ENCODE peak calls at places on chromosomes 3 and 15, in seven cellular contexts. V, W, D, X, K, E and G are unnamed samples.

GRCh38 chr3:256501-256900 is 59.9 kb downstream of the CHL1 start:
- DNase-seq in V (no peak), W (no peak), D (no peak), X (no peak), K (no peak), E (no peak), G (no peak)

GRCh38 chr3:35899245-35899644 is 259.9 kb downstream of the ARPP21 start:
- DNase-seq in V (no peak), W (no peak), D (no peak), X (no peak), K (no peak), E (no peak), G (no peak)

GRCh38 chr15:51731549-51732267 is 5.7 kb downstream of the LYSMD2 start:
- DNase-seq in V (no peak), W (no peak), D (no peak), X (no peak), K (no peak), E (no peak), G (no peak)

GRCh38 chr3:146953523-146954125 is 348.5 kb upstream of the PLSCR5 start:
- DNase-seq in V (peak), W (no peak), D (no peak), X (no peak), K (no peak), E (no peak), G (no peak)

GRCh38 chr15:32802296-32802936 is 84.6 kb downstream of the GREM1 start:
- DNase-seq in V (peak), W (no peak), D (no peak), X (no peak), K (no peak), E (no peak), G (no peak)

GRCh38 chr3:58321791-58322190 is 10.9 kb upstream of the PXK start:
- DNase-seq in V (no peak), W (no peak), D (no peak), X (no peak), K (no peak), E (peak), G (no peak)

GRCh38 chr15:50675524-50676144 is 11.0 kb downstream of the TRPM7 start:
- DNase-seq in V (no peak), W (no peak), D (no peak), X (peak), K (no peak), E (no peak), G (no peak)

GRCh38 chr3:195095035-195095703 is 175.8 kb downstream of the XXYLT1 start:
- DNase-seq in V (peak), W (no peak), D (no peak), X (no peak), K (no peak), E (no peak), G (no peak)

GRCh38 chr15:31212286-31212685 is 110.8 kb upstream of the TRPM1 start:
- DNase-seq in V (no peak), W (no peak), D (no peak), X (no peak), K (no peak), E (no peak), G (no peak)

GRCh38 chr3:116423945-116424344 is 21.3 kb downstream of the LSAMP start:
- DNase-seq in V (no peak), W (no peak), D (no peak), X (no peak), K (no peak), E (no peak), G (no peak)

GRCh38 chr15:65623103-65623502 is 1.4 kb downstream of the SLC24A1 start:
- DNase-seq in V (no peak), W (no peak), D (no peak), X (no peak), K (no peak), E (no peak), G (no peak)

GRCh38 chr3:73685061-73685460 is 60.3 kb upstream of the PDZRN3 start:
- DNase-seq in V (no peak), W (no peak), D (no peak), X (no peak), K (no peak), E (no peak), G (no peak)

GRCh38 chr15:39579487-39580116 is 1.3 kb upstream of the THBS1 start:
- DNase-seq in V (peak), W (no peak), D (peak), X (peak), K (peak), E (peak), G (peak)

GRCh38 chr3:27715454-27715806 is 6.7 kb downstream of the EOMES start:
- DNase-seq in V (no peak), W (no peak), D (no peak), X (no peak), K (no peak), E (no peak), G (no peak)

GRCh38 chr3:127441764-127442163 is 148.8 kb downstream of the TPRA1 start:
- DNase-seq in V (no peak), W (no peak), D (no peak), X (no peak), K (no peak), E (no peak), G (peak)

GRCh38 chr15:36905908-36906307 is 194.4 kb downstream of the MEIS2 start:
- DNase-seq in V (no peak), W (no peak), D (no peak), X (no peak), K (no peak), E (no peak), G (peak)

GRCh38 chr15:69390575-69390974 is 23.6 kb upstream of the KIF23 start:
- DNase-seq in V (peak), W (no peak), D (no peak), X (no peak), K (no peak), E (no peak), G (no peak)

GRCh38 chr15:81573098-81573746 is 199.2 kb upstream of the TMC3 start:
- DNase-seq in V (no peak), W (no peak), D (peak), X (no peak), K (no peak), E (no peak), G (no peak)

GRCh38 chr3:190169877-190170276 is 49.2 kb upstream of the P3H2 start:
- DNase-seq in V (no peak), W (no peak), D (no peak), X (no peak), K (no peak), E (no peak), G (no peak)

GRCh38 chr3:138942861-138943623 is 3.9 kb downstream of the FOXL2 start:
- DNase-seq in V (no peak), W (no peak), D (no peak), X (no peak), K (no peak), E (no peak), G (no peak)

GRCh38 chr3:39448506-39449233 is 18.8 kb upstream of the MOBP start:
- DNase-seq in V (no peak), W (no peak), D (no peak), X (no peak), K (no peak), E (no peak), G (no peak)

GRCh38 chr3:22555753-22556152 is 647.4 kb upstream of the UBE2E2 start:
- DNase-seq in V (no peak), W (no peak), D (peak), X (no peak), K (no peak), E (no peak), G (no peak)

GRCh38 chr15:81301385-81301784 is 22.6 kb downstream of the STARD5 start:
- DNase-seq in V (no peak), W (no peak), D (no peak), X (no peak), K (no peak), E (no peak), G (no peak)

GRCh38 chr3:28077566-28077965 is 163.9 kb upstream of the CMC1 start:
- DNase-seq in V (no peak), W (no peak), D (no peak), X (peak), K (peak), E (peak), G (no peak)

GRCh38 chr3:11954312-11954934 is 49.8 kb upstream of the SYN2 start:
- DNase-seq in V (no peak), W (no peak), D (no peak), X (no peak), K (no peak), E (no peak), G (peak)

DNA sequence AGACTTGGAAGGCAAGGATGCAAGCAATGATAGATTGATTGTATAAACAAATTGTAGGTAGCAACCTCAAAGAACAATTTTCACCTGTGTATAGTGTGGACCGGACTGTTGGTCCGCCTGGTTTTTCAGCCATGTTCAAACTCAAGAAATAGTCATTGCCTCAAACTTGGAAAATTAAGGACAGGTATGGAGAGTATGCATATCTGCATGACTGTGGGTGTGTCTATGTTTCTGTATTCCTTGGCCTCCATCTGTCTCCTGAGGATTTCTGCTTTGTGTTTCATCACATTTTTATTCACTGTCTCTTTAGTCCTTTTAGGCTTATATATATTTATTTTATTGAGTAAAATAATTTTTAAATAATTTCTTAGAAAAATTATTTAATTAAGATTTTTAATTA is 53.9 kb upstream of the RASA2 start:
- DNase-seq in V (no peak), W (no peak), D (no peak), X (no peak), K (no peak), E (no peak), G (no peak)
- H3K27ac ChIP-seq in V (peak), W (no peak), D (no peak), X (peak), K (peak), E (no peak), G (no peak)

GRCh38 chr3:136751259-136752045 is 726 bp downstream of the STAG1 start:
- DNase-seq in V (peak), W (peak), D (peak), X (peak), K (peak), E (no peak), G (peak)

GRCh38 chr3:136749106-136749505 is 3.1 kb downstream of the STAG1 start:
- DNase-seq in V (no peak), W (no peak), D (peak), X (no peak), K (no peak), E (no peak), G (no peak)

GRCh38 chr3:136752046-136752326 is 192 bp downstream of the STAG1 start:
- DNase-seq in V (peak), W (no peak), D (peak), X (no peak), K (no peak), E (no peak), G (no peak)

GRCh38 chr3:136750922-136751258 is 1.3 kb downstream of the STAG1 start:
- DNase-seq in V (peak), W (no peak), D (no peak), X (no peak), K (no peak), E (no peak), G (no peak)

DNA sequence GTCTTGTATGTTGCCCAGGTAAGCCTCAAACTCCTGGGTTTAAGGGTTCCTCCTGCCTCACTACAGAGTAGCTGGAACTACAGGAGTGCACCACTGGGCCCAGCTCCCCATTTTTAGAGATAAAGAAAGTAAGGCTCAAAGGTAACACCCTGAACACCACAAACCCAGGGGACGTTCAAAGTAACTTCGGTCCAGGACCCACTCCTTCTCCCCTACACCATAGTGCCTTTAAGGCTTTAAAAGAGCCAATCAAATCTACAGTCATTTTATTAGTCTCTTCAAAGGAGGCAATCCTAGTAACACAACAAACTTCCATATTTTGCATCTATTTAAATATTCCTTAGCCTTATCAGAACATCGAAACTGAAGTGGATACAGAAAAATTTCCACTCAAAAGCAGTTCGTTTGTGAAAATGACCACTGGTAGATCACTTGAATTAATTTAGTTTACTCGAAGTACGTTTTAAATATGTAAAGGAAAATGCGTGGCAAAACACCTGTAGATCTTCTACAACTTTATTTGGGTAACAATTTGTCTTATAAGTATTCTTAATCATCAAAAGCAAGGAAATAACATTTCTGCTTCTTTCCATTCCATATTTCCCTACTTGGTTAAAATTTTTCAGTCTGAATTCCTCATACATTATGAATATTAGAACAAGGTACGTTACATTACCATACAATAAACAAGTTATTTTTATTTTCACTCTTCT is 1.8 kb downstream of the STAG1 start:
- DNase-seq in V (no peak), W (no peak), D (peak), X (peak), K (no peak), E (no peak), G (no peak)
- H3K4me3 ChIP-seq in V (peak), W (peak), D (peak), X (peak), K (peak), E (no peak), G (peak)

GRCh38 chr3:50260942-50261441 is 8.0 kb upstream of the SEMA3B start:
- DNase-seq in V (peak), W (no peak), D (no peak), X (no peak), K (no peak), E (no peak), G (no peak)

GRCh38 chr3:50260027-50260941 is 8.7 kb upstream of the SEMA3B start:
- DNase-seq in V (peak), W (peak), D (peak), X (peak), K (peak), E (no peak), G (peak)

GRCh38 chr3:50262778-50263177 is 6.2 kb upstream of the SEMA3B start:
- DNase-seq in V (peak), W (no peak), D (no peak), X (no peak), K (no peak), E (no peak), G (no peak)

GRCh38 chr3:50259432-50260026 is 9.4 kb upstream of the SEMA3B start:
- DNase-seq in V (peak), W (no peak), D (no peak), X (no peak), K (no peak), E (no peak), G (no peak)

GRCh38 chr3:50261505-50261904 is 7.4 kb upstream of the SEMA3B start:
- DNase-seq in V (no peak), W (no peak), D (no peak), X (no peak), K (no peak), E (no peak), G (no peak)
- H3K27ac ChIP-seq in V (no peak), W (peak), D (peak), X (peak), K (peak), E (no peak), G (peak)

GRCh38 chr3:71453319-71453718 is 130.2 kb downstream of the FOXP1 start:
- DNase-seq in V (no peak), W (no peak), D (no peak), X (no peak), K (no peak), E (no peak), G (no peak)
- H3K4me3 ChIP-seq in V (no peak), W (no peak), D (no peak), X (no peak), K (no peak), E (no peak), G (no peak)

GRCh38 chr3:16883057-16883725 is 1.6 kb upstream of the PLCL2 start:
- DNase-seq in V (peak), W (no peak), D (no peak), X (no peak), K (no peak), E (no peak), G (no peak)
- H3K27ac ChIP-seq in V (peak), W (peak), D (no peak), X (no peak), K (peak), E (no peak), G (peak)